ENCODE peak calls at places on chromosomes 2 and 18, in ten cellular contexts. F is NCI-H2171 treated with DMSO at 0.1 percent for 48 hours; G is lung microvascular endothelial cell; X is A172; V is astrocyte; R is B cell; C is CD8-positive, alpha-beta T cell; S is T-helper 2 cell; Q is spleen; M is neuronal stem cell. I is an unnamed sample.

GRCh38 chr18:41905786-41906527 is 49.1 kb upstream of the PIK3C3 start:
- DNase-seq in M (no peak), Q (no peak), G (no peak), C (no peak), V (peak), X (no peak), R (no peak), S (no peak), F (no peak), I (no peak)

GRCh38 chr2:27830616-27831120 is 59.1 kb downstream of the MRPL33 start:
- DNase-seq in R (no peak), F (no peak), G (peak), V (no peak), C (no peak), S (no peak), Q (no peak), M (no peak), X (peak), I (no peak)

GRCh38 chr2:233654501-233654900 is 17.2 kb upstream of the UGT1A9 start:
- DNase-seq in S (no peak), C (no peak), M (no peak), Q (no peak), G (no peak), V (no peak), R (no peak), X (no peak), F (no peak), I (no peak)

GRCh38 chr2:123738643-123739042 is 286.4 kb upstream of the CNTNAP5 start:
- DNase-seq in M (no peak), R (no peak), S (no peak), X (no peak), C (no peak), Q (no peak), G (no peak), V (no peak), F (no peak), I (no peak)

GRCh38 chr18:40555914-40556313 is 1399.1 kb upstream of the PIK3C3 start:
- DNase-seq in V (no peak), Q (no peak), F (no peak), S (no peak), C (no peak), R (no peak), G (no peak), X (peak), M (no peak), I (no peak)

GRCh38 chr2:134347756-134348155 is 93.9 kb downstream of the MGAT5 start:
- DNase-seq in G (no peak), R (no peak), S (no peak), Q (no peak), C (no peak), X (peak), M (no peak), V (no peak), F (no peak), I (no peak)

GRCh38 chr18:2570772-2571199 is 519 bp downstream of the METTL4 start:
- DNase-seq in Q (peak), R (no peak), M (no peak), V (peak), F (no peak), G (peak), X (peak), C (peak), S (peak), I (peak)

GRCh38 chr18:46042571-46043123 is 29.4 kb downstream of the PSTPIP2 start:
- DNase-seq in F (no peak), V (peak), R (no peak), X (peak), Q (no peak), S (no peak), G (no peak), M (no peak), C (no peak), I (no peak)

GRCh38 chr18:74980669-74981068 is 228.3 kb downstream of the PTGR3 start:
- DNase-seq in Q (no peak), C (no peak), M (no peak), F (no peak), G (no peak), S (no peak), V (no peak), R (no peak), X (no peak), I (no peak)

GRCh38 chr2:168392031-168392430 is 64.0 kb upstream of the CERS6 start:
- DNase-seq in F (no peak), V (peak), M (no peak), R (no peak), S (no peak), G (no peak), C (no peak), Q (no peak), X (no peak), I (no peak)

GRCh38 chr18:44579028-44579692 is 101.5 kb upstream of the SETBP1 start:
- DNase-seq in Q (no peak), F (peak), V (peak), M (peak), R (peak), G (peak), S (no peak), C (no peak), X (peak), I (no peak)

GRCh38 chr18:49025426-49025766 is 74.6 kb upstream of the SMAD7 start:
- DNase-seq in V (no peak), G (no peak), S (no peak), Q (no peak), M (no peak), F (no peak), C (no peak), R (no peak), X (no peak), I (no peak)

GRCh38 chr2:165790461-165790860 is 3.6 kb downstream of the GALNT3 start:
- DNase-seq in C (no peak), Q (no peak), V (no peak), R (no peak), X (no peak), S (no peak), G (no peak), F (no peak), M (no peak), I (no peak)

GRCh38 chr2:201890447-201890846 is 84.1 kb downstream of the CDK15 start:
- DNase-seq in X (peak), M (no peak), F (no peak), G (no peak), S (no peak), V (no peak), R (no peak), Q (no peak), C (no peak), I (no peak)

GRCh38 chr2:180970052-180970451 is 10.4 kb upstream of the UBE2E3 start:
- DNase-seq in S (no peak), G (no peak), X (no peak), V (no peak), C (no peak), F (peak), Q (no peak), M (no peak), R (no peak), I (no peak)

I was measured in cardiac septum.